ENCODE peak calls at places on chromosomes 1 and 21, in seven cellular contexts. P, M, N, S, V, X and G are unnamed samples.

GRCh38 chr21:31354604-31355443 is 10.8 kb upstream of the TIAM1 start:
- DNase-seq in P (no peak), M (peak), N (peak), S (no peak), V (peak), X (no peak), G (peak)

GRCh38 chr21:25507522-25507921 is 99.8 kb downstream of the MRPL39 start:
- DNase-seq in P (no peak), M (no peak), N (no peak), S (no peak), V (no peak), X (no peak), G (no peak)

GRCh38 chr1:32215629-32216505 is 6.3 kb downstream of the TMEM234 start:
- DNase-seq in P (peak), M (peak), N (peak), S (peak), V (peak), X (no peak), G (peak)

GRCh38 chr1:212091438-212092121 is 56.0 kb downstream of the DTL start:
- DNase-seq in P (no peak), M (no peak), N (no peak), S (no peak), V (no peak), X (no peak), G (no peak)

GRCh38 chr1:46491500-46492268 is 2.0 kb downstream of the DMBX1 start:
- DNase-seq in P (no peak), M (no peak), N (no peak), S (no peak), V (no peak), X (no peak), G (no peak)

GRCh38 chr1:184301228-184301627 is 85.6 kb upstream of the C1orf21 start:
- DNase-seq in P (no peak), M (no peak), N (no peak), S (no peak), V (no peak), X (no peak), G (no peak)

GRCh38 chr1:87685366-87686136 is 356.9 kb downstream of the LMO4 start:
- DNase-seq in P (no peak), M (no peak), N (peak), S (no peak), V (no peak), X (no peak), G (peak)

GRCh38 chr1:155069551-155070391 is 6.2 kb downstream of the EFNA4 start:
- DNase-seq in P (no peak), M (no peak), N (no peak), S (no peak), V (no peak), X (no peak), G (no peak)

GRCh38 chr1:230843503-230844309 is 24.6 kb downstream of the C1orf198 start:
- DNase-seq in P (no peak), M (no peak), N (no peak), S (no peak), V (no peak), X (no peak), G (no peak)

GRCh38 chr1:119660253-119661078 is 12.4 kb upstream of the ZNF697 start:
- DNase-seq in P (no peak), M (no peak), N (no peak), S (no peak), V (no peak), X (no peak), G (no peak)

GRCh38 chr1:44730741-44731512 is at the start of gene RNU5D-1:
- DNase-seq in P (peak), M (peak), N (peak), S (peak), V (peak), X (peak), G (peak)

GRCh38 chr1:161132410-161133219 is at the start of gene DEDD:
- DNase-seq in P (peak), M (peak), N (peak), S (peak), V (peak), X (peak), G (peak)

GRCh38 chr1:183841950-183842816 is 37.3 kb downstream of the RGL1 start:
- DNase-seq in P (no peak), M (peak), N (peak), S (peak), V (no peak), X (no peak), G (peak)

GRCh38 chr21:46634966-46635323 is 529 bp upstream of the PRMT2 start:
- DNase-seq in P (peak), M (peak), N (peak), S (no peak), V (peak), X (no peak), G (peak)

GRCh38 chr1:220775238-220775853 is 11.4 kb upstream of the MTARC1 start:
- DNase-seq in P (peak), M (peak), N (peak), S (no peak), V (peak), X (no peak), G (peak)

GRCh38 chr21:30282850-30283249 is at the start of gene KRTAP24-1:
- DNase-seq in P (no peak), M (no peak), N (no peak), S (no peak), V (no peak), X (no peak), G (no peak)

GRCh38 chr1:11178021-11179015 is 10.8 kb upstream of the ANGPTL7 start:
- DNase-seq in P (no peak), M (peak), N (no peak), S (no peak), V (no peak), X (no peak), G (peak)

GRCh38 chr1:59994302-59995198 is 68.0 kb upstream of the CYP2J2 start:
- DNase-seq in P (no peak), M (peak), N (peak), S (no peak), V (no peak), X (no peak), G (peak)

DNA sequence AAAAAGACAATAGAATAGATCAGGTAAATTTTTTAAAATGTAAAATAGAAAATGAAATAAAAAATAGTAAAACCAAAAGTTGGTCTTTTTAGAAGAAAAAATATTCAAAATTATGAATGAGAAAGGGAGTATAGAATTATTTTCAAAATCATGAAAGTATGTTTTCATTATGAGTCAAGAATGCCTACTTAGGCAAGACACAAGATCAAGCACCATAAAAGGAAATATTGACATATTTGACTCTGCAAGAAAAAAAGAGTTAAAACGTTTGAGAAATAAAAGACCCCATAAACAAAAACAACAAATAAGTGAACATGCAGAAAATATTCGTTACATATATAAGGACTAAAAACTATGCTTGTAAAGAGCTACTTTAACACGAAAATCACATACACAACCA is 4.8 kb upstream of the COX20 start:
- DNase-seq in P (no peak), M (no peak), N (no peak), S (no peak), V (no peak), X (no peak), G (no peak)
- TF ChIP-seq CTCF in P (no peak), M (no peak), N (no peak), S (no peak), V (no peak), X (no peak), G (no peak)

DNA sequence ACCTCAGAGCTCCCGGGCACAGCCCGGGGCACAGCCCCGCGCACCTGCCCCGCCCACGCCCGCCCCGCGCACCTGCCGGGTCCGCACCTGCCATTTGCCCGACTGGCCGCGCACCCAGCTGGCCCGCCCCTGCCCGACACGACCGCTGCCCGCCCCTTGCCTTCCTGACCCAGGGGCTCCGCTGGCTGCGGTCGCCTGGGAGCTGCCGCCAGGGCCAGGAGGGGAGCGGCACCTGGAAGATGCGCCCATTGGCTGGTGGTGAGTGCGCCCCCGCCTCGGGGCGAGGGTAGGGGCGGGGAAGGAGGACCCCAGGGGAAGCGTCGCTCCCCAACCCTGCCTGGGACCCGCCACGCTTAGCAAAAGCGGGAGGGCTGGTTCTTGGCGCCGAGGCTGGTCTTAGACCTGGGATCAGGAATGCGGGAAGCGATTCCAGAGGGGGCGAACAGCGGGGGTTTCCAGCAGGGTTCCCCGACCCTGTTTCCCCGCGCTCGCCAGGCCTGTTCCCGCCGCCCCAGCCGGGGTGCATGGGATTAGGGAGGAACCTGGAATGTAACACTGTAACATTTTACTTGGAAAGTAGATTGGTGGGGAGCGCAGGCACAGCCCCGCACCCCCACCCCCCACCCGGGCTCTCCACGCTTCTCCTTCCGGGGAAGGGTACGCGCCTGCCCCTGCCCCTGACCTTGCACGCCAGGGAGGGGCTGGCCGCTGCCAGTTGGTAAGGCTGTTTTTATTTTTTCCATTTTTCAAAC is at the start of gene FAM3B:
- DNase-seq in P (no peak), M (no peak), N (no peak), S (no peak), V (no peak), X (no peak), G (no peak)
- H3K4me3 ChIP-seq in P (no peak), M (no peak), N (no peak), S (peak), V (no peak), X (peak), G (no peak)

DNA sequence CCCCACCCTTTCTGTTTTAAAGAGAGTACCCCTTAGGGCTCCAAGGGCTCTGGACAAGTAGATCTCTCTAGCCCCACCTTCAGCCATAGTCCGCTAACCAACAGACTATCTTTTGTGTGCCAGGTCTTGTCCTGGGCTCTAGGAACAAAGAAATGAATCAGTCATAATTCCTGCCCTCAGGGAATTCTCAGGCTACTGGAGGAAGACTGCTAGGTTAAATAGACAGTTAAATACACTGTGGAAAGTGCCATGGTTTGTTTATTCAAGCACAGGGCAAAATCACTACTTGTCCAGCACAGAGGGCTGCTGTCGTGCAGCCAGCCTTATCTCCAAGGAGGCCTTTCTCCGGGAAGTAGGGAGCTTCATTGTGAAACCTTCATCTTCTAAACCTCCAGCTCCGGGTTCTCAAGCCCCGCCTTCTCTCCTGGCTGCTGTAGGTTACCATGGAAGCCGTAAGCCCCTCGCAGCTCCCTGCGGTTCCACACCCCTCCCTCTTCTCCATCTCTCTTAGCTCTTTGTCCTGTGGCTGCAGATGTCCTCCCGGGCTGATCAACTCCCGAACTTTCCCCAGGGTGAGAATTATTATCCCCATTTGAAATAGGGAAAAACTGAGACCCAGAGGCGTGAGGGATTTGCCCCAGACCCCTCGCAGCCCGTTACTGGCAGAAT is 29.8 kb downstream of the SHISAL2A start:
- DNase-seq in P (no peak), M (peak), N (peak), S (no peak), V (peak), X (no peak), G (peak)
- TF ChIP-seq CTCF in P (no peak), M (no peak), N (no peak), S (no peak), V (no peak), X (no peak), G (no peak)

GRCh38 chr1:227789042-227789880 is 26.2 kb upstream of the PRSS38 start:
- DNase-seq in P (no peak), M (no peak), N (peak), S (no peak), V (no peak), X (no peak), G (no peak)
- H3K4me3 ChIP-seq in P (no peak), M (peak), N (peak), S (peak), V (peak), X (peak), G (no peak)

DNA sequence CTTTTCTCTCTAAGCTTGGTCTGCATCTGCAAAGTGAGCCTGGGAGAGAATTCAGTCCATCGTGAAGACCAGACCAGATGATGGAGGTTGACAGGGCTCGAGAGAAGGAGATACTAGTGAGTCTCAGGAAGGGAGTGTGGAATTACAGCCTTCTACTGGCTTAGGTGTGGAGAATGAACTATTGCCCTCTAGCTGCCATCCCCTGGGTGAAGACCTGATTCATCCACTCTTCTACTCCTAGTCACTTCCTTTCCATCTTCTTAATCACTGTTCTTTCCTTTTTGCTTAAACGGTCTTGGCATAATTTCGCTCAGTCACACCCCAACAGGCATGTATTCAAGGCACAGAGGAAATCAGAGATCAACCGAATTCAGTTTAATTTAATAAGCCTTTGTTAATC is 34.0 kb upstream of the HSD17B7 start:
- DNase-seq in P (no peak), M (peak), N (no peak), S (no peak), V (no peak), X (no peak), G (peak)
- TF ChIP-seq CTCF in P (no peak), M (no peak), N (no peak), S (peak), V (no peak), X (no peak), G (no peak)

DNA sequence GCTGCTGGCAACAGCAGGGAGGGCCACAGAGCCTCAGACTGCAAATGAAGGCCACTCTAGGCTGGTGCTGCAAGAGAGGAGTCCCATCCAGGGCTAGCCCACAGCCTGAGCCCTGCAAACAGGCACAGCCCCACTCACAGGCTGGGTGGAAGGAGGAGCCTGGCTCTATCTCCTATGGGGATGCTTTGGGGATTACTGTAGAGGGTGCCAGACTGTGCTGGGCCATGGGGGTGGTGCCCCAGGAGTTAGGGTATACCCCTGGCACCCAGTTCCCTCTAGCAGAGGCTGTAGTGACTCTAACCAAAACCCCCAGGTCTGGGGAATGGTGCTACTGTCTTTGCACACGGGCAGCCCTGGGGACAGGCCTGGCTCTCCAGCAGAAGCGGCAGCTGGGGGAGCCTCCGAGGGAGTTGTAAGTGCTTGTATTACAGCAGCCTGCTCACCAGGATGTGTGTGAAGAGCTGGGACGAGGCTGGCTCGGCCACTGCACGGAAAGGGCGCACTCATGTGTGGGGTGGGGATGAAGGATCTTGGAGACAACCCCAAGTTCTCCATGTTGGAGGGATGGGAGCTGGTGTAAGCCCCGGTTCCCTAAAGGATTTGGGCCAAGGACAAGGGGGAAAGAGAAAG is 23.4 kb upstream of the EVA1B start:
- DNase-seq in P (no peak), M (no peak), N (no peak), S (no peak), V (no peak), X (no peak), G (no peak)
- H3K4me3 ChIP-seq in P (no peak), M (no peak), N (no peak), S (no peak), V (no peak), X (no peak), G (no peak)

GRCh38 chr1:93814059-93814794 is 64.8 kb downstream of the DNTTIP2 start:
- DNase-seq in P (peak), M (peak), N (peak), S (no peak), V (peak), X (no peak), G (peak)

GRCh38 chr1:93811646-93812045 is 67.4 kb downstream of the DNTTIP2 start:
- DNase-seq in P (no peak), M (peak), N (no peak), S (no peak), V (no peak), X (no peak), G (peak)

GRCh38 chr1:93815738-93816110 is 63.3 kb downstream of the DNTTIP2 start:
- DNase-seq in P (no peak), M (no peak), N (no peak), S (no peak), V (no peak), X (no peak), G (no peak)

GRCh38 chr1:93814795-93815737 is 63.9 kb downstream of the DNTTIP2 start:
- DNase-seq in P (no peak), M (no peak), N (peak), S (no peak), V (no peak), X (no peak), G (no peak)

DNA sequence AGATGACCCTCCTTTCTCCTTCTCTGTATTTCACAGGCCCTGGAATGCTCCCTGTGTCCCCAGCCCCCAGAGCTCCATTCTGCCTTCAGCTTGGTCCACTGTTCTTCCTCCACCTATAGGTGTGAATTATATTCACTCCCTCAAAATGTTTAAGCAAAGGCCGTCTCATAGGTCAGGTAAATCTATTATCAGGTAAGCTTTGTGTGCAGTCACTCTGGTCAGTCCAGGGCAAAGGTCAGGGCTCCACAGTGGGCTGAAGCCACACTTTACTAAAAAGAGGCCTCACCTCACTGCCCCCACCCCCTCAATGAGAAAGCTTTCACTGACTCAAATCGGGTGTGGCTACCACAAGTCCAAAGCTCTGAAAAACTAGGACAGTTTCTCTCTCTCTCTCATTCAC is 65.9 kb downstream of the DNTTIP2 start:
- DNase-seq in P (no peak), M (peak), N (no peak), S (no peak), V (no peak), X (no peak), G (peak)
- TF ChIP-seq CTCF in P (peak), M (no peak), N (no peak), S (no peak), V (no peak), X (no peak), G (peak)

GRCh38 chr1:17156108-17156507 is 36.9 kb upstream of the PADI2 start:
- DNase-seq in P (no peak), M (peak), N (no peak), S (no peak), V (no peak), X (no peak), G (peak)
- H3K4me3 ChIP-seq in P (no peak), M (no peak), N (no peak), S (no peak), V (no peak), X (no peak), G (no peak)

DNA sequence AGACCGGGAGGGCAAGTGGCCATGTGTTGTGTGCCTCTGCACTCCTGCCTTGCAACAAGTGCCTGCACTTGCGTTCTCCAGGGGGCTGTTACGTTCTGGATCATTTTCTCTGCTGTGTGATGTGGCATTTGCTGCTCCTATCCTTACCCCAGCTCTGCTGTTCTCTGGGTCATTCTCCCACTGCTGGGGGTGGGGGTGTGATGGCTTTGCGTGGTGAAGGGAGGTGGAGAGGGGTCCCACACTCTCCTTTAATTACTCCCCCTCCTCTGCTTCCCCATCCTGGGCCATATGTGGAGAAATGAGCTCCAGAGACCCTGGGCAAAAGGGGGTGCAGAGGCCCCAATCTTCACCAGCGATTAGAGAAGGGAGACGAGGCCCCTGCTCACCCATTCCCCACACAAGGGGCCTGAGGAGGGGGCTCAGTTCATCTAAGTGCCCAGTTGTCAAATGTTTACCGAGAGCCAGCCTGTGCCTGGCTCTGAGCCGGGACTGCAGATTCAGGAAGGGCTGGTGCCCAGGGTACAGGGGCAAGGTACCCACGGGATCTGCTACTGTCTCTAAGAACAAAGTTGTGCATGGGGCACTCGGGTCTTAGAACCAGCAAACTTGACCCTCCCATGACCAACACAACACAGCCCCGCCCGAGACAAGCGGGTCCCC is 355.4 kb downstream of the PTPRU start:
- DNase-seq in P (no peak), M (no peak), N (no peak), S (no peak), V (no peak), X (no peak), G (no peak)
- TF ChIP-seq CTCF in P (no peak), M (no peak), N (no peak), S (no peak), V (no peak), X (no peak), G (no peak)

DNA sequence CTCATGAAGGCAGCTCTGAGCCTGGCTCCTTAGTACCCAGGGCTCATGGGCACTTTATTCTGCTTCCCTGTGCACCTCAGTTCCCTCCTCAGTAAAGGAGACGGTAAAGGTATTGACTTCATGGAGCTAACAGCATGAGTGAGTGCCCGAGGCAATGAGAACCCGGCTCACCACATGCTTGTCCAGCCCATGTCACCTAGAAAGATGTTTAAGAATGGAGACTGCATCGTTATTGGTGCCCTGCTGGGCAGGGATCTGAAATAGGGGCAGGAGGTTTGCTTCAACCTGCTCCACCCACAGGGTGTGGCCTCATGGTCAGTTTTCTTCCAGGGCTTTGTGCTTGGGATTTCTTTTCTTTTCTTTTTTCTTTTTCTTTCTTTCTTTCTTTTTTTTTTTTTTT is 7.0 kb upstream of the KCNE1 start:
- DNase-seq in P (no peak), M (no peak), N (no peak), S (no peak), V (no peak), X (no peak), G (no peak)
- H3K4me3 ChIP-seq in P (no peak), M (no peak), N (no peak), S (no peak), V (no peak), X (no peak), G (no peak)